ENCODE peak calls at places on chromosomes 12 and 14, in eight cellular contexts. C is transverse colon, R is stomach, I is endothelial cell of umbilical vein, O is HCT116, J is heart left ventricle, E is body of pancreas, K is gastrocnemius medialis. F is an unnamed sample.

GRCh38 chr14:74324945-74325361 is 22.2 kb upstream of the ABCD4 start:
- DNase-seq in I (peak; percentile 37), O (no peak), K (no peak), E (no peak), J (no peak), C (no peak), R (no peak), F (no peak)

GRCh38 chr14:64244279-64244678 is 49.9 kb downstream of the ESR2 start:
- DNase-seq in J (no peak), R (peak; percentile 59), I (peak; percentile 31), K (no peak), O (no peak), E (peak; percentile 46), C (no peak), F (peak; percentile 77)

GRCh38 chr12:103561174-103561573 is 25.9 kb upstream of the STAB2 start:
- DNase-seq in R (no peak), K (no peak), I (no peak), J (no peak), E (no peak), O (no peak), C (no peak), F (no peak)

GRCh38 chr12:122861586-122861970 is 26.3 kb downstream of the HIP1R start:
- DNase-seq in K (no peak), I (no peak), C (no peak), O (no peak), E (no peak), J (no peak), R (no peak), F (no peak)

GRCh38 chr12:67193705-67194104 is 75.5 kb upstream of the CAND1 start:
- DNase-seq in J (no peak), R (no peak), I (peak; percentile 24), O (no peak), K (no peak), E (no peak), C (no peak), F (no peak)

GRCh38 chr12:94615284-94616216 is 34.8 kb downstream of the TMCC3 start:
- DNase-seq in K (peak; percentile 85), J (peak; percentile 36), I (peak; percentile 69), R (peak; percentile 79), E (peak; percentile 42), C (peak; percentile 66), O (no peak), F (peak; percentile 37)

GRCh38 chr12:45242180-45242579 is 26.3 kb downstream of the ANO6 start:
- DNase-seq in J (no peak), E (peak; percentile 20), C (no peak), R (no peak), K (no peak), O (no peak), I (no peak), F (no peak)

GRCh38 chr12:49637401-49637800 is 14.0 kb downstream of the PRPF40B start:
- DNase-seq in O (no peak), E (no peak), R (no peak), C (no peak), K (no peak), I (peak; percentile 57), J (no peak), F (peak; percentile 41)

GRCh38 chr14:96268426-96269358 is 12.7 kb downstream of the BDKRB1 start:
- DNase-seq in K (peak; percentile 30), I (no peak), R (no peak), C (peak; percentile 58), E (peak; percentile 58), J (no peak), O (no peak), F (peak; percentile 17)

GRCh38 chr12:46365951-46366379 is 6.6 kb downstream of the SLC38A2 start:
- DNase-seq in O (no peak), K (no peak), R (no peak), C (no peak), E (no peak), I (no peak), J (no peak), F (no peak)

GRCh38 chr14:95409472-95410307 is 90.0 kb upstream of the CLMN start:
- DNase-seq in C (no peak), O (no peak), K (no peak), I (no peak), E (no peak), J (peak; percentile 38), R (no peak), F (no peak)

GRCh38 chr14:21087294-21088091 is 11.0 kb downstream of the ZNF219 start:
- DNase-seq in O (no peak), E (no peak), I (peak; percentile 85), K (no peak), J (no peak), R (no peak), C (no peak), F (no peak)

GRCh38 chr12:111643428-111643826 is 42.3 kb downstream of the BRAP start:
- DNase-seq in C (peak; percentile 53), R (peak; percentile 75), K (no peak), O (no peak), J (peak; percentile 24), I (peak; percentile 70), E (peak; percentile 23), F (no peak)

GRCh38 chr12:26528943-26529342 is 304.1 kb downstream of the ITPR2 start:
- DNase-seq in K (no peak), I (no peak), C (no peak), R (no peak), J (no peak), E (no peak), O (no peak), F (no peak)
- H3K27ac ChIP-seq in K (peak overlapping the region; percentile 8), I (no peak overlapping the region), C (no peak overlapping the region), R (no peak overlapping the region), J (no peak overlapping the region), E (no peak overlapping the region), O (no peak overlapping the region), F (no peak overlapping the region)

GRCh38 chr14:103169954-103170353 is 46.7 kb downstream of the TNFAIP2 start:
- DNase-seq in J (no peak), E (no peak), K (no peak), O (no peak), I (no peak), C (no peak), R (no peak), F (no peak)

GRCh38 chr14:103177376-103177775 is 54.1 kb downstream of the TNFAIP2 start:
- DNase-seq in C (no peak), J (no peak), K (no peak), O (no peak), R (no peak), I (no peak), E (no peak), F (no peak)

DNA sequence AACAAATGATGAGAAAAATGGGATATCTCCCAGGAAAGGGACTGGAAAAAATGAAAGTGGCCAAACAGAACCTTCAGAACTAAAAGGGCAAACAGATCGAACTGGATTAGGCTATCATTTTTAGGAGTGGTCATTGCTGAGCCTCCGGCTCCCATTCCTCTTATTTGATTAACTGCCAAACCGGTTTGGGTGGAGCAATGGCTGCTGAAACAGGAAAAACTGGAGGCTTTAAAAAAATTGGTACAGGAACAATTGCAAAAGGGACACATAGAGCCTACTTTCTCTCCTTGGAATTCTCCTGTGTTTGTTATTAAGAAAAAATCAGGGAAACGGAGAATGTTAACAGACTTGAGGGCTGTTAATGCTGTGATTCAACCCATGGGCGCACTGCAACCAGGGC is 49.7 kb downstream of the TNFAIP2 start:
- DNase-seq in J (no peak), K (no peak), C (no peak), I (no peak), R (no peak), E (no peak), O (no peak), F (no peak)
- TF ChIP-seq POLR2A in J (no peak), K (no peak), C (no peak), I (no peak), R (no peak), E (no peak), O (no peak), F (no peak)

GRCh38 chr14:61258985-61259384 is 22.2 kb downstream of the TMEM30B start:
- DNase-seq in K (no peak), J (no peak), E (no peak), C (no peak), O (no peak), I (no peak), R (no peak), F (no peak)

GRCh38 chr14:61255968-61256367 is 25.2 kb downstream of the TMEM30B start:
- DNase-seq in O (no peak), K (no peak), C (no peak), J (no peak), I (no peak), R (no peak), E (no peak), F (no peak)

GRCh38 chr14:61254803-61255526 is 26.2 kb downstream of the TMEM30B start:
- DNase-seq in C (no peak), E (no peak), J (no peak), O (no peak), R (no peak), K (no peak), I (no peak), F (no peak)

GRCh38 chr14:61257469-61258057 is 23.6 kb downstream of the TMEM30B start:
- DNase-seq in E (no peak), I (no peak), K (no peak), R (no peak), C (no peak), O (no peak), J (no peak), F (no peak)

DNA sequence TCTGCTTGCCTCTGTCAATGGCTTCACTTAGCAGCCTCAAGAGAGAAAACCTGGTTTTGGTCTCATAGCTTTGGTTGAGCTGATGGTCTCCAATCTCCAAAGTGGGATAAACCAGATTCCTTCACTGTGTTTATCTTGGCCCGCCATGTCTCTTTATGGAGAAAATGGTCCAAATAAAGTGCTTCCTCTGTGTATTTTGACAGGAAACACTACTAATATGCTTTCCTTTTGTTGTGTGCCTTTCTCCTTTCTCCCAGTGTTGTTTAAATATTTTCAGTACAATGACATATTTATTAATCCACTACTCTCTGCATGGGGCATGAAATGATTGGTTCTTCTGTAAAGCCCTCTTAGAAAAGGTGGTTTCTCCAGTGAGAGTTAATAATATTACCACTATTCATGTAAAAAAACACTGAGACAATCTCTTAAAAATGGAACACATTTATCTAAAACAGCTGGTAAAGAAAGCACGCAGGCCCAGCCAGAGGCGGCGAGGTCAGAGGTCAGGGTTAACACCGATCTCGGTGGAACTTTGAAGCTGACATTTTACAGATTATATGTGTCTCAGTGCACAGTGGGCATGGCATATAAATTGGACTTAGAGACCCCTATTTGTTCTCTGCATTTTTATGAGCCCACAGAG is 24.2 kb downstream of the TMEM30B start:
- DNase-seq in C (no peak), I (peak; percentile 84), K (no peak), E (no peak), J (no peak), O (no peak), R (no peak), F (peak; percentile 34)
- H3K27ac ChIP-seq in C (no peak overlapping the region), I (no peak overlapping the region), K (peak overlapping the region; percentile 80), E (no peak overlapping the region), J (no peak overlapping the region), O (no peak overlapping the region), R (no peak overlapping the region), F (no peak overlapping the region)

DNA sequence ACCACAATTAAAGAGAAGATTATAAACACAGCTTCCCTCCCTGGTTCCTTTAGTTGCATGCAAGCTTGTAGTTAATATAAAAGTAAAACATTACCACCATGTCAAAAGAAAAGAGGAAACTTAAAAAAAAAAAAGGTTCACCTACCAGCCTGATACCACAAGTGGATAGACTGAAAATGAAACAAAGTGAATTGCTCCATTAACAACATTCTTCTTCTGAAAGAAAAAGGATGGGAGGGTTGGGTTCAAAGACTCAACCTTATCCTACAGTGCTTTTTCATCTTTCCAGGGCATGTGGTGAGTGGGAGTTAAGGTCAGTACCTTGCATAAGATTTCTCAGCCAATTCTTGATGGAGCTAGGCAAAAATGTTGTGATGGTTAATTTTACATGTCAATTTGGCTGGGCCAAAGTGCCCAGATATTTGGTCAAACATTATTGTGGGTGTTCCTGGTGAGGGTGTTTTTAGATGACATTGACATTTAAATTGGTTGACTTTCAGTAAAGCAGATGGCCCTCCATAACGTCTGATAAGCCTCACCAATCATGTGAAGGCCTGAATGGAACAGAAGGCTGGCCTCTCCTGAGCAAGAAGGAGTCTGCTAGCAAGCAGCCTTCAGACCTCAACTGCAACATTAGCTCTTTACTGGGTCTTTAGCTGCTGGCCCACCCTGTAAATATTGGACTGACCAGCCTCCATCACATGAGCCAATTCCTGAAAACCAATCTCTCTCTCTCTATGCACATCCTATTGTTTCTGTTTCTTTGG is 28.8 kb downstream of the VCPKMT start:
- DNase-seq in K (no peak), R (no peak), I (no peak), C (no peak), O (no peak), J (no peak), E (no peak), F (no peak)
- TF ChIP-seq POLR2A in K (no peak), R (no peak), I (no peak), C (no peak), O (no peak), J (no peak), E (no peak), F (no peak)